ENCODE peak calls at places on chromosomes 11 and 22, in six cellular contexts. W, Y, J, U, A and D are unnamed samples.

GRCh38 chr22:50048836-50049235 is 9.3 kb downstream of the TTLL8 start:
- DNase-seq in W (no peak), U (no peak), J (no peak), A (no peak), Y (no peak), D (no peak)

GRCh38 chr22:18966748-18967147 is 30.7 kb upstream of the PRODH start:
- DNase-seq in Y (no peak), J (no peak), A (no peak), W (no peak), U (no peak), D (no peak)

GRCh38 chr22:43654271-43654670 is 157.8 kb downstream of the EFCAB6 start:
- DNase-seq in A (no peak), W (no peak), Y (no peak), J (no peak), U (no peak), D (no peak)

GRCh38 chr11:102452461-102453285 is at the start of gene TMEM123:
- DNase-seq in U (peak; percentile 94), Y (peak; percentile 58), W (peak; percentile 86), J (peak; percentile 57), A (peak; percentile 86), D (peak; percentile 16)

GRCh38 chr11:22407899-22408298 is 69.7 kb downstream of the SLC17A6 start:
- DNase-seq in W (no peak), J (no peak), U (no peak), Y (no peak), A (no peak), D (no peak)

GRCh38 chr11:134609361-134610115 is 197.5 kb upstream of the B3GAT1 start:
- DNase-seq in W (no peak), U (no peak), Y (no peak), J (no peak), A (no peak), D (no peak)

GRCh38 chr11:31870609-31871309 is 59.6 kb upstream of the PAX6 start:
- DNase-seq in W (peak; percentile 13), U (peak; percentile 48), J (no peak), A (no peak), Y (peak; percentile 33), D (no peak)

GRCh38 chr11:61775106-61775505 is 17.3 kb downstream of the TMEM258 start:
- DNase-seq in W (no peak), U (no peak), A (no peak), Y (no peak), J (no peak), D (no peak)

GRCh38 chr11:73307323-73308002 is 613 bp upstream of the ARHGEF17 start:
- DNase-seq in Y (peak; percentile 98), J (peak; percentile 99), A (peak; percentile 99), W (peak; percentile 97), U (peak; percentile 98), D (peak; percentile 73)

GRCh38 chr11:73310661-73311393 is 2.8 kb downstream of the ARHGEF17 start:
- DNase-seq in A (no peak), Y (no peak), U (no peak), W (no peak), J (no peak), D (no peak)

GRCh38 chr11:73310076-73310475 is 2.0 kb downstream of the ARHGEF17 start:
- DNase-seq in Y (no peak), A (no peak), J (no peak), W (no peak), U (no peak), D (no peak)

GRCh38 chr11:73308003-73308962 is at the start of gene ARHGEF17:
- DNase-seq in U (no peak), A (peak; percentile 87), J (peak; percentile 52), W (peak; percentile 87), Y (peak; percentile 76), D (no peak)

DNA sequence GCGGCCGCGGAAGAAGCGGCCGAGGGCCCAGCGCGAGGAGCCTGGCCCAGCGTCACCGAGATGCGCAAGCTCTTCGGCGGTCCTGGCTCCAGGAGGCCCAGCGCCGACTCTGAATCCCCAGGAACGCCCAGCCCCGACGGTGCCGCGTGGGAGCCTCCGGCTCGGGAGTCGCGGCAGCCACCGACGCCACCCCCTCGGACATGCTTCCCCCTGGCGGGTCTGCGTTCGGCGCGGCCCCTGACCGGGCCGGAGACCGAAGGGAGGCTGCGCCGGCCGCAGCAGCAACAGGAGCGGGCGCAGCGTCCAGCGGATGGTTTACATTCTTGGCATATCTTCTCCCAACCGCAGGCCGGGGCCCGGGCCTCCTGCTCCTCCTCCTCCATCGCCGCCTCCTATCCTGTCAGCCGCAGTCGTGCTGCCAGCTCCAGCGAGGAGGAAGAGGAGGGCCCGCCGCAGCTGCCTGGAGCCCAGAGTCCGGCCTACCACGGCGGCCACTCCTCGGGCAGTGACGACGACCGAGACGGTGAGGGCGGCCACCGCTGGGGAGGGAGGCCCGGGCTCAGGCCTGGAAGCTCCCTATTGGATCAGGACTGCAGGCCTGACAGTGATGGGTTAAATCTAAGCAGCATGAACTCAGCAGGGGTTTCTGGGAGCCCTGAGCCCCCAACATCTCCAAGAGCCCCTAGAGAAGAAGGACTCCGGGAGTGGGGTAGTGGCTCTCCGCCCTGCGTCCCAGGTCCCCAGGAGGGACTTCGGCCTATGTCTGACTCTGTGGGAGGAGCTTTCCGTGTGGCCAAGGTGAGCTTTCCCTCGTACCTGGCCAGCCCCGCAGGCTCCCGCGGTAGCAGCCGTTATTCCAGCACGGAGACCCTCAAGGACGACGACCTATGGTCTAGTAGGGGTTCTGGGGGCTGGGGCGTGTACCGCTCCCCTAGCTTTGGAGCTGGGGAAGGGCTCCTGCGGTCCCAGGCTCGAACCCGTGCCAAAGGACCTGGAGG is 1.2 kb downstream of the ARHGEF17 start:
- DNase-seq in Y (peak; percentile 96), W (peak; percentile 93), U (peak; percentile 83), A (peak; percentile 95), J (peak; percentile 89), D (no peak)
- TF ChIP-seq POLR2A in Y (peak; percentile 74), W (peak; percentile 77), U (no peak), A (peak; percentile 26), J (peak; percentile 78), D (peak; percentile 72)

GRCh38 chr11:77074205-77074604 is 7.4 kb downstream of the CAPN5 start:
- DNase-seq in U (peak; percentile 57), J (no peak), W (no peak), A (no peak), Y (no peak), D (no peak)

GRCh38 chr11:77074626-77075221 is 8.0 kb downstream of the CAPN5 start:
- DNase-seq in J (no peak), A (no peak), W (no peak), U (no peak), Y (no peak), D (no peak)

GRCh38 chr11:77071671-77072605 is 5.2 kb downstream of the CAPN5 start:
- DNase-seq in J (no peak), U (peak; percentile 68), A (peak; percentile 78), W (no peak), Y (peak; percentile 37), D (no peak)

GRCh38 chr11:77072851-77073327 is 6.1 kb downstream of the CAPN5 start:
- DNase-seq in W (no peak), A (no peak), Y (no peak), J (no peak), U (no peak), D (no peak)

GRCh38 chr11:77073328-77074001 is 6.7 kb downstream of the CAPN5 start:
- DNase-seq in W (peak; percentile 86), J (peak; percentile 85), U (peak; percentile 94), Y (peak; percentile 94), A (peak; percentile 94), D (no peak)
- TF ChIP-seq POLR2A in W (peak; percentile 32), J (peak; percentile 30), U (peak; percentile 55), Y (peak; percentile 34), A (no peak), D (no peak)

GRCh38 chr11:9565822-9566560 is 7.5 kb upstream of the WEE1 start:
- DNase-seq in A (no peak), J (no peak), Y (peak; percentile 100), W (peak; percentile 41), U (peak; percentile 75), D (no peak)
- TF ChIP-seq POLR2A in A (no peak), J (no peak), Y (peak; percentile 71), W (peak; percentile 32), U (no peak), D (no peak)

GRCh38 chr11:236774-237767 is at the start of gene PSMD13:
- DNase-seq in J (peak; percentile 68), A (peak; percentile 91), W (peak; percentile 89), Y (peak; percentile 81), U (peak; percentile 92), D (peak; percentile 34)
- TF ChIP-seq POLR2A in J (peak; percentile 55), A (peak; percentile 67), W (peak; percentile 45), Y (peak; percentile 83), U (no peak), D (peak; percentile 19)

DNA sequence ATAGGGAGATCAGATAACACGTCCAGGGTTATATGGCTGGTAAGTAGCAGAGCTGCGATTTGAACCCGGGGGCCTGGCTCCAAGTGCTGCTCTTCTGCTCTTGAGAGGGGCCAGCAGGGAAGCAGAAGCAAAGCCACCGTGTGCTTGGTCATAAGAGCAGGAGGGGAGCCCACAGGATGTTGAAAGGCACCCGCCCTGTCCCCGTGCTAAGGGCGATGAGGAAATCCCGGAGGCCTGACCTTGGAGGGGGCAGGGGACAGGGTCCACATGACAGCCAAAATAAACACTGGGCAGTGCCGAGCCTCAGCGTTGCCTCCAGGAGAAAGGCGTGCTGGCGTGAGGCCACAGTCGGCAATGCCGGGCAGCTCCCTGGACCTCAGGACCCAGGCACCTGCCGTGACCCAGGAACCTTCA is 28.8 kb downstream of the TOM1 start:
- DNase-seq in Y (no peak), A (no peak), J (no peak), U (no peak), W (no peak), D (no peak)
- TF ChIP-seq POLR2A in Y (no peak), A (no peak), J (no peak), U (no peak), W (no peak), D (no peak)